ENCODE peak calls at places on chromosomes 2 and 18, in ten cellular contexts. S is body of pancreas; R is effector memory CD4-positive, alpha-beta T cell; M is adipocyte; V is tibial nerve; G is neural progenitor cell; N is foreskin keratinocyte; I is HAP-1; D is uterus; J is mesenchymal stem cell. L is an unnamed sample. For H3K4me1, the result is how much of the 10 kb centered on the place peaks cover.

GRCh38 chr2:101844055-101844635 is 146.6 kb downstream of the MAP4K4 start:
- DNase-seq in S (no peak), R (no peak), M (peak), V (no peak), G (no peak), N (no peak), I (no peak), D (no peak), J (peak), L (peak)

GRCh38 chr2:25281581-25281980 is 60.1 kb downstream of the DNMT3A start:
- DNase-seq in S (no peak), R (no peak), M (no peak), V (no peak), G (no peak), N (no peak), I (no peak), D (no peak), J (no peak), L (no peak)

GRCh38 chr2:235493402-235493774 is 455 bp upstream of the AGAP1 start:
- DNase-seq in S (no peak), R (no peak), M (no peak), V (no peak), G (no peak), N (no peak), I (no peak), D (no peak), J (no peak), L (no peak)

GRCh38 chr2:211181626-211182025 is 625.2 kb downstream of the CPS1 start:
- DNase-seq in S (no peak), R (no peak), M (peak), V (no peak), G (peak), N (no peak), I (no peak), D (no peak), J (peak), L (no peak)

GRCh38 chr2:103656558-103656957 is 894.7 kb downstream of the TMEM182 start:
- DNase-seq in S (no peak), R (no peak), M (peak), V (no peak), G (peak), N (no peak), I (no peak), D (no peak), J (no peak), L (no peak)

GRCh38 chr2:231708773-231709635 is 679 bp downstream of the PTMA start:
- DNase-seq in S (peak), R (peak), M (peak), V (no peak), G (peak), N (no peak), I (peak), D (peak), J (peak), L (peak)

GRCh38 chr2:25835906-25836305 is 42.4 kb downstream of the ASXL2 start:
- DNase-seq in S (no peak), R (no peak), M (no peak), V (no peak), G (no peak), N (no peak), I (peak), D (no peak), J (no peak), L (no peak)

GRCh38 chr2:6865346-6866238 is at the start of gene CMPK2:
- DNase-seq in S (peak), R (peak), M (peak), V (peak), G (peak), N (no peak), I (peak), D (peak), J (peak), L (peak)

GRCh38 chr2:239234151-239234825 is 166.5 kb downstream of the HDAC4 start:
- DNase-seq in S (no peak), R (no peak), M (no peak), V (no peak), G (no peak), N (no peak), I (no peak), D (no peak), J (no peak), L (no peak)

GRCh38 chr2:236309669-236310029 is 45.4 kb upstream of the ASB18 start:
- DNase-seq in S (no peak), R (no peak), M (peak), V (no peak), G (peak), N (no peak), I (peak), D (no peak), J (peak), L (peak)

GRCh38 chr2:177466337-177467195 is 74.0 kb downstream of the AGPS start:
- DNase-seq in S (no peak), R (no peak), M (no peak), V (no peak), G (peak), N (no peak), I (peak), D (no peak), J (no peak), L (no peak)

GRCh38 chr2:126419403-126419802 is 236.6 kb upstream of the GYPC start:
- DNase-seq in S (no peak), R (no peak), M (no peak), V (no peak), G (no peak), N (no peak), I (no peak), D (no peak), J (no peak), L (no peak)

GRCh38 chr18:49931760-49932159 is 118.4 kb upstream of the ACAA2 start:
- DNase-seq in S (no peak), R (no peak), M (no peak), V (no peak), G (no peak), N (no peak), I (no peak), D (no peak), J (no peak), L (no peak)

GRCh38 chr2:157592983-157593382 is 35.7 kb downstream of the ACVR1C start:
- DNase-seq in S (no peak), R (no peak), M (peak), V (no peak), G (no peak), N (no peak), I (no peak), D (no peak), J (peak), L (no peak)

GRCh38 chr2:8144785-8145184 is 537.1 kb upstream of the ID2 start:
- DNase-seq in S (no peak), R (no peak), M (peak), V (no peak), G (no peak), N (no peak), I (no peak), D (no peak), J (peak), L (no peak)

GRCh38 chr2:10538224-10538894 is 90.2 kb upstream of the ODC1 start:
- DNase-seq in S (no peak), R (no peak), M (peak), V (no peak), G (no peak), N (peak), I (no peak), D (no peak), J (peak), L (peak)

GRCh38 chr2:207219716-207220414 is 54.1 kb upstream of the KLF7 start:
- DNase-seq in S (no peak), R (no peak), M (peak), V (no peak), G (no peak), N (peak), I (no peak), D (no peak), J (peak), L (peak)

GRCh38 chr2:142777742-142778141 is 99.7 kb upstream of the KYNU start:
- DNase-seq in S (no peak), R (no peak), M (no peak), V (no peak), G (no peak), N (no peak), I (no peak), D (no peak), J (no peak), L (no peak)

GRCh38 chr2:38590053-38590452 is 12.7 kb downstream of the HNRNPLL start:
- DNase-seq in S (no peak), R (no peak), M (no peak), V (no peak), G (no peak), N (no peak), I (no peak), D (no peak), J (no peak), L (no peak)

GRCh38 chr18:26386002-26386401 is 159.8 kb downstream of the TAF4B start:
- DNase-seq in S (no peak), R (no peak), M (peak), V (no peak), G (no peak), N (no peak), I (no peak), D (no peak), J (peak), L (no peak)

GRCh38 chr18:12744103-12744502 is 41.3 kb downstream of the PSMG2 start:
- DNase-seq in S (no peak), R (no peak), M (peak), V (no peak), G (no peak), N (no peak), I (no peak), D (no peak), J (peak), L (peak)

GRCh38 chr18:32049393-32050161 is 31.0 kb downstream of the RNF125 start:
- DNase-seq in S (no peak), R (peak), M (no peak), V (no peak), G (no peak), N (peak), I (no peak), D (no peak), J (no peak), L (no peak)

GRCh38 chr2:60347781-60348180 is 205.7 kb downstream of the BCL11A start:
- DNase-seq in S (no peak), R (no peak), M (no peak), V (no peak), G (no peak), N (no peak), I (no peak), D (no peak), J (no peak), L (no peak)

GRCh38 chr2:79770926-79771325 is 258.1 kb downstream of the CTNNA2 start:
- DNase-seq in S (no peak), R (no peak), M (no peak), V (no peak), G (no peak), N (no peak), I (no peak), D (no peak), J (no peak), L (no peak)

GRCh38 chr2:238313289-238313990 is 6.9 kb upstream of the TRAF3IP1 start:
- DNase-seq in S (peak), R (no peak), M (no peak), V (no peak), G (no peak), N (no peak), I (no peak), D (no peak), J (no peak), L (no peak)

GRCh38 chr2:112942654-112943002 is 31.7 kb downstream of the IL37 start:
- DNase-seq in S (no peak), R (no peak), M (peak), V (no peak), G (no peak), N (peak), I (no peak), D (no peak), J (no peak), L (no peak)

GRCh38 chr2:102615620-102616436 is 3.5 kb upstream of the SLC9A2 start:
- DNase-seq in S (peak), R (no peak), M (peak), V (peak), G (peak), N (no peak), I (peak), D (no peak), J (peak), L (peak)

DNA sequence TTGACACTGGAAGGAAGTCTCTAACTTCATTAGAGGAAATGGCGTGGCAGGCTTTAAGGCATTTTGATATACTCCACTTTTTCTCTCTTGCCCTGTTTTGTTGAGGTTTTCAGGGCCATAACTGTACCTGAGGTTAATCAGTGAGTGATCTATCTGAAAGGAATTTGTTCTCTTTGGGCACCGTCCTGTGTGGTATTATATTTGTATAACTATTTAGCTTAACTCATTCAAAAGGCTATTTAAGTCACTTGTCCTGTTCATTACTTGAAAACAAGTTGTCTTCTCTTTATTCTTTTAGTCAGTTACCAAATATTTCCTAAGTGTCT is 180.4 kb downstream of the NEDD4L start:
- DNase-seq in S (no peak), R (no peak), M (peak), V (no peak), G (no peak), N (no peak), I (no peak), D (no peak), J (no peak), L (no peak)
- H3K4me1 ChIP-seq in S (half or more), R (under half), M (under half), V (under half), G (under half), N (under half), I (under half), D (under half), J (under half), L (under half)

GRCh38 chr2:74849228-74849892 is 15.4 kb downstream of the HK2 start:
- DNase-seq in S (peak), R (peak), M (no peak), V (no peak), G (peak), N (peak), I (no peak), D (no peak), J (no peak), L (no peak)
- H3K4me1 ChIP-seq in S (under half), R (half or more), M (half or more), V (under half), G (under half), N (half or more), I (under half), D (under half), J (under half), L (under half)

GRCh38 chr2:160878622-160879021 is 281.6 kb upstream of the TANK start:
- DNase-seq in S (no peak), R (no peak), M (no peak), V (no peak), G (peak), N (no peak), I (no peak), D (no peak), J (peak), L (no peak)
- H3K4me1 ChIP-seq in S (under half), R (under half), M (under half), V (under half), G (under half), N (under half), I (under half), D (under half), J (under half), L (under half)

GRCh38 chr2:46333912-46334311 is 36.7 kb downstream of the EPAS1 start:
- DNase-seq in S (no peak), R (no peak), M (no peak), V (no peak), G (no peak), N (no peak), I (no peak), D (no peak), J (no peak), L (peak)

GRCh38 chr2:46329803-46330775 is 32.9 kb downstream of the EPAS1 start:
- DNase-seq in S (no peak), R (no peak), M (peak), V (no peak), G (no peak), N (peak), I (no peak), D (no peak), J (peak), L (peak)

GRCh38 chr2:46334389-46335345 is 37.5 kb downstream of the EPAS1 start:
- DNase-seq in S (no peak), R (no peak), M (peak), V (no peak), G (no peak), N (peak), I (no peak), D (peak), J (peak), L (peak)

GRCh38 chr2:46331099-46331766 is 34.0 kb downstream of the EPAS1 start:
- DNase-seq in S (no peak), R (no peak), M (peak), V (no peak), G (no peak), N (no peak), I (no peak), D (no peak), J (peak), L (no peak)

DNA sequence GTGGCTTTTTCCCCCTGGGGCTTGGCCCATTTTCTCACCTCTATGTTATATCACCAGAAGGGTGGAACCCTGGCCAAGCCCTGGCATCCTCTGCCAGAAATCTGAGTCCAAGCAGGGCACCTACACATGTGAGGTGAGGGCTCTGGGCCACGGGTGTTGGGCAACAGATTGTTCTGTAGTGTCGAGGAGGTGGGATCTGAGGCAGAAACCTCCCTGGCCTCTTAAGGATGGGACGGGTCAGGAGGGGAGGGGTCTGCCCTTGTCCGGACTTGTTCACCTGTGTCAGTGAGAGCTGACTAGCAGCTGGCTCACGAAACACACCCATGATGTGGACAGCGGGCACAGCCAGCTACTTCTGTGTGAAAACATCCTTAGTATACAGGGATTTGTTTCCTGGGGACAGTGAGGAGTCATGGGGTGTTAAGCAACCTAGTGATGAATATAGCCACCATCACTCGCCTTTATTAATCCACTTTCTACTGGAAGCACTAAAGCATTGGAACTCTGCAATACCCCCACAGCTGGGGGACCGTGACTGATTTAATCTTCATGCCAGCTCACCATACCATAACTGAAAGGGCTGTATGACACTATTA is 35.6 kb downstream of the EPAS1 start:
- DNase-seq in S (no peak), R (no peak), M (peak), V (no peak), G (no peak), N (peak), I (no peak), D (no peak), J (peak), L (no peak)
- H3K4me1 ChIP-seq in S (half or more), R (under half), M (half or more), V (half or more), G (under half), N (half or more), I (under half), D (under half), J (under half), L (half or more)